ENCODE peak calls at places on chromosomes 16 and 17, in nine cellular contexts. C, X, B, J, A, O, M, N and D are unnamed samples. For H3K27me3, the result is how much of the 10 kb centered on the place peaks cover.

GRCh38 chr17:41910701-41911391 is 7.9 kb downstream of the ACLY start:
- DNase-seq in X (no peak), J (no peak), O (peak), M (no peak), B (no peak), N (no peak), C (no peak), A (no peak), D (no peak)

GRCh38 chr17:9632741-9633140 is 12.6 kb upstream of the USP43 start:
- DNase-seq in A (no peak), O (no peak), M (no peak), X (no peak), N (no peak), C (no peak), J (no peak), B (no peak), D (no peak)

GRCh38 chr16:28097500-28097899 is 34.0 kb upstream of the GSG1L start:
- DNase-seq in N (no peak), O (no peak), X (no peak), J (no peak), A (no peak), B (no peak), C (no peak), M (no peak), D (peak)

GRCh38 chr17:7912927-7913524 is 3.1 kb downstream of the RNF227 start:
- DNase-seq in J (peak), C (peak), A (peak), N (peak), O (peak), B (no peak), X (peak), M (no peak), D (no peak)

GRCh38 chr16:77450790-77451487 is 16.1 kb upstream of the ADAMTS18 start:
- DNase-seq in N (no peak), B (no peak), X (no peak), C (no peak), O (no peak), M (no peak), A (no peak), J (no peak), D (no peak)

GRCh38 chr17:66949501-66949900 is 15.0 kb upstream of the CACNG4 start:
- DNase-seq in M (no peak), J (no peak), C (no peak), X (no peak), O (peak), N (no peak), B (no peak), A (no peak), D (peak)

GRCh38 chr16:66128363-66128725 is 238.1 kb upstream of the CDH5 start:
- DNase-seq in B (no peak), M (no peak), O (peak), J (no peak), X (no peak), N (no peak), A (no peak), C (no peak), D (no peak)

GRCh38 chr17:78172284-78173024 is 4.1 kb downstream of the SYNGR2 start:
- DNase-seq in M (peak), C (peak), N (peak), J (no peak), B (no peak), X (no peak), A (no peak), O (no peak), D (peak)

GRCh38 chr17:5840811-5841446 is 229.2 kb upstream of the WSCD1 start:
- DNase-seq in M (no peak), C (no peak), A (no peak), B (no peak), N (no peak), X (no peak), J (peak), O (no peak), D (no peak)

GRCh38 chr17:83144421-83145357 is 65.3 kb downstream of the METRNL start:
- DNase-seq in J (no peak), N (no peak), B (no peak), X (no peak), A (no peak), C (no peak), O (peak), M (peak), D (no peak)

GRCh38 chr17:57138956-57139576 is 54.0 kb downstream of the AKAP1 start:
- DNase-seq in M (no peak), J (no peak), B (no peak), C (no peak), X (no peak), O (peak), N (no peak), A (no peak), D (no peak)

GRCh38 chr17:27226611-27227234 is 67.2 kb upstream of the WSB1 start:
- DNase-seq in M (no peak), J (no peak), B (no peak), O (peak), N (peak), C (no peak), X (no peak), A (no peak), D (no peak)

GRCh38 chr17:39926588-39927100 is 757 bp downstream of the ORMDL3 start:
- DNase-seq in A (peak), M (no peak), C (peak), N (peak), B (peak), J (peak), O (peak), X (peak), D (peak)

GRCh38 chr17:17080781-17081180 is 38.5 kb downstream of the MPRIP start:
- DNase-seq in J (no peak), C (no peak), B (no peak), X (no peak), O (no peak), N (peak), M (no peak), A (no peak), D (peak)

GRCh38 chr17:65587602-65588193 is 26.2 kb upstream of the AXIN2 start:
- DNase-seq in A (peak), M (no peak), O (no peak), C (no peak), N (peak), B (no peak), X (no peak), J (no peak), D (no peak)

GRCh38 chr16:23668225-23668624 is 10.5 kb upstream of the PLK1 start:
- DNase-seq in C (no peak), M (no peak), N (no peak), J (no peak), X (no peak), B (no peak), A (no peak), O (no peak), D (no peak)

GRCh38 chr17:43878260-43879082 is 28.9 kb downstream of the MPP2 start:
- DNase-seq in B (peak), C (peak), N (peak), O (peak), M (peak), A (peak), J (peak), X (peak), D (peak)

GRCh38 chr17:69524854-69525253 is 110.4 kb downstream of the MAP2K6 start:
- DNase-seq in M (no peak), O (no peak), C (no peak), A (no peak), J (no peak), B (no peak), N (no peak), X (no peak), D (no peak)

GRCh38 chr17:52111182-52111581 is 47.3 kb downstream of the CA10 start:
- DNase-seq in C (no peak), X (no peak), M (no peak), N (no peak), A (no peak), B (no peak), O (no peak), J (no peak), D (no peak)

GRCh38 chr16:84585886-84586285 is 32.0 kb downstream of the COTL1 start:
- DNase-seq in B (no peak), M (peak), N (peak), J (peak), O (no peak), C (no peak), X (no peak), A (no peak), D (no peak)

GRCh38 chr16:51497541-51498211 is 346.6 kb upstream of the SALL1 start:
- DNase-seq in O (peak), B (no peak), N (no peak), J (no peak), C (no peak), X (no peak), M (no peak), A (no peak), D (no peak)

GRCh38 chr16:80459331-80459777 is 81.4 kb upstream of the DYNLRB2 start:
- DNase-seq in J (no peak), A (no peak), C (peak), N (no peak), B (no peak), M (no peak), O (peak), X (no peak), D (no peak)

GRCh38 chr17:76132574-76133338 is 8.3 kb downstream of the FOXJ1 start:
- DNase-seq in C (no peak), X (no peak), A (no peak), M (no peak), N (no peak), B (no peak), O (no peak), J (peak), D (peak)

GRCh38 chr16:61419771-61420170 is 616.5 kb downstream of the CDH8 start:
- DNase-seq in C (no peak), N (no peak), J (no peak), M (no peak), O (no peak), B (no peak), A (no peak), X (no peak), D (no peak)

GRCh38 chr16:2251281-2252111 is at the start of gene ECI1:
- DNase-seq in X (peak), N (peak), M (peak), O (peak), B (peak), A (peak), C (peak), J (peak), D (peak)

GRCh38 chr17:4305224-4305623 is 41.4 kb upstream of the ANKFY1 start:
- DNase-seq in B (no peak), N (no peak), M (no peak), J (no peak), X (no peak), C (no peak), A (no peak), O (no peak), D (no peak)

GRCh38 chr17:32822996-32823395 is 53.9 kb downstream of the MYO1D start:
- DNase-seq in N (no peak), C (no peak), B (no peak), O (peak), A (no peak), M (no peak), J (no peak), X (no peak), D (no peak)

GRCh38 chr16:85394511-85395206 is 218.5 kb upstream of the GSE1 start:
- DNase-seq in N (peak), A (no peak), J (no peak), X (no peak), O (no peak), B (no peak), M (peak), C (no peak), D (peak)

GRCh38 chr16:4859190-4859899 is 12.1 kb downstream of the UBN1 start:
- DNase-seq in M (no peak), N (no peak), X (no peak), C (no peak), A (no peak), J (no peak), O (no peak), B (no peak), D (no peak)

GRCh38 chr17:70987867-70988340 is 818.6 kb downstream of the KCNJ2 start:
- DNase-seq in C (no peak), N (no peak), O (no peak), J (peak), A (no peak), X (no peak), B (no peak), M (no peak), D (no peak)

GRCh38 chr16:87808108-87808507 is 42.3 kb upstream of the KLHDC4 start:
- DNase-seq in C (no peak), N (no peak), X (no peak), B (no peak), M (no peak), J (no peak), A (no peak), O (no peak), D (no peak)

GRCh38 chr16:87806246-87806607 is 40.4 kb upstream of the KLHDC4 start:
- DNase-seq in A (peak), J (no peak), O (peak), B (no peak), X (no peak), N (no peak), C (no peak), M (no peak), D (no peak)

GRCh38 chr16:87809150-87809902 is 43.5 kb upstream of the KLHDC4 start:
- DNase-seq in C (no peak), B (no peak), X (no peak), M (no peak), N (no peak), J (no peak), A (peak), O (no peak), D (no peak)

GRCh38 chr16:87803385-87803784 is 37.6 kb upstream of the KLHDC4 start:
- DNase-seq in J (no peak), M (no peak), B (no peak), C (no peak), O (no peak), X (no peak), N (no peak), A (no peak), D (no peak)

DNA sequence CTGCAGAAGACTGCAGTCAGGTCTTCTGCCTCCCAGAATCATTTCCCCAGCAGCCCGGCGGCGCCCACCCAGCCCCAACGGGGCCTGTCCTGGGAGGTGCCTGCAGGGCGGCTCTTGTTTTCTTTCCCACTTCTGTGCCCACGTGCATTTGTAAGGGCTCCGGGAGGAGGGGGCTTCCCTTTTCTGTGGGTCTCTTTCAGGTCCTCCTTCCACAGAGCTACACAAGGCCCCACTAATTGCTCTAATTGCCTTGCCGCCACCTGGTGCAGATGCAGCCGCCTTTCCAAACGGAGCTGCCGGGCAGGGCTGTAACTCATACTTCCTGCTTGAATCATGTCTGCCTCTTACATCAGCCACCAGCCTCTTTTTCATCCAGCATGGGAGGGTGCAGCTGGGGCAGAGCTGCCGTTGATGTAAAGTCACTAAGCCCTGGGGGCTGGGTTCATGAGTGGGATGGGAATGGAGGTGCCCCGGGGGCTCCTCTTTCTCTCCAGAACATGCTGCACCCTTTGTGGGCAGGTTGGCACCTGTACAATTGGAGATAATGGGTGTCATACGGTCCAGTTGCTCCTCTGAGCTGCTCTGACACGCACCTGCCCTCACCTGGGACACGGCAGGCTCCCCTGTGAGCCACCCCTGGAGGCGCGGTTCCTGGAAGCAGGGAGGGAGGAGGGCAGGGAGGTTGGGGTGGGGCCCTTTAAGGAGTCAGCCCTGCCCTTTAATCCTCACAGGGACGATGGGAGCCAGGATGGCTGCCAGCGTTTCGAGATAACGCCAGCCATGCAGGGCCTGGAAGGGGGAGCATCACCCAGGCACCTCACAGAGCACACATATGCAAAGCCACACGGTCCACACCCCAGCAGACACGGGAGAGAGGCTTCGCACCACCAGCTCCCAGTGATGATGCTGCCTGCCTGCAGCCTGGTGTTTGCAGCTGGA is 41.1 kb upstream of the KLHDC4 start:
- DNase-seq in A (peak), B (peak), C (peak), O (peak), M (no peak), X (no peak), N (peak), J (peak), D (peak)
- H3K27ac ChIP-seq in A (no peak), B (no peak), C (peak), O (peak), M (no peak), X (no peak), N (peak), J (no peak), D (peak)

DNA sequence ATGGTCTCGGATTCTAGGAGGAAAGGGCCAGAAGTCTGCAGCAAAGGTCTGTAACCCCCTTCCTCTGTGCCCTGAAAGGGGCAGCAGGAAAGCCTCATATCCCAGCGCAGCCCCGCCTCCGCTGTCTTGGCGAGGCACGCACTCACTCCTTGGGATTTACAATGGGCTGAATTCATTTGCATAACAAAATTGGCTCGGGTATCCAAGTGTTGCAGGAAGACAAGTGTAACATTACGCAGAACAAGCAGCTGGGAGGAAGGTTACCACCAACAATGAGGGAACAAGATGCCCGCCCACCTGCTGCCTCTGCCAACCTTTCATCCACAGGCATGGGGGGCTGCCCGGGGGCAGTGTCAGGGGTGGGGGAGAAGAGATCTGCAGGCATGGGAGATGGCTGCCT is 130.4 kb downstream of the MRM1 start:
- DNase-seq in C (no peak), A (no peak), J (peak), O (no peak), X (no peak), N (no peak), M (no peak), B (no peak), D (no peak)
- H3K27me3 ChIP-seq in C (half or more), A (under half), J (under half), O (under half), X (under half), N (under half), M (under half), B (under half), D (under half)

DNA sequence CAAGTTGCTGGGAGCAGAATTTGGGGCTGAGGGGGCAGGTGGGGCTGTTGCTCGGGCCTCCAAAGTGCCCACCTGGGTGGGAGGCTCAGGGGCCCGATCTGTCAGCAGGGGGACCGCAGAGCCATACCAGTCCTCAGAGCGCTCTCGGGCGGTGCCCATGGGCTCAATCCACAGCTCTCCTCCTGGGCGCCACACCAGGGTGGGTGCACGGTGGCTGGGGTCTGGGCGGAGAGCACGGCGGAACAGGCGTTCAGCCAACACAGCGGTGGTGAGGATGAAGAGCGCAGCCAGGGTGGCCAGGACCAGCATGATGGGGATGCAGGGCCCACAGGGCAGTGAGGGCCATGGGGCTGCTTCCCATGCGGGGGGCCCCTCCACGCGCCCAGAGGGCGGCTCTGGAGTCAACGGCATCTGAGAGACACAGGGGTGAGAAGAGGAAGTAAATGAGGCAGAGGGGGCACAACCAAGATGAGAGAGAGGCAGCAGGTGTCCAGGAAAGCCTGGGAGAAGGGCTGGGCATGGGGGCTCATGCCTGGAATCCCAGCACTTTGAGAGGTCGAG is 1.2 kb downstream of the C16orf54 start:
- DNase-seq in M (no peak), J (no peak), C (no peak), A (no peak), N (no peak), X (no peak), O (no peak), B (no peak), D (no peak)
- H3K27ac ChIP-seq in M (no peak), J (no peak), C (no peak), A (peak), N (peak), X (peak), O (no peak), B (peak), D (peak)

GRCh38 chr17:48453447-48453846 is 23.4 kb upstream of the SKAP1 start:
- DNase-seq in O (no peak), B (no peak), M (no peak), J (no peak), N (no peak), C (no peak), A (peak), X (no peak), D (no peak)
- H3K27me3 ChIP-seq in O (under half), B (under half), M (under half), J (under half), N (under half), C (half or more), A (under half), X (under half), D (under half)